ENCODE peak calls at places on chromosome 12, in five cellular contexts. H is IMR-90, C is Peyer's patch, Z is gastrocnemius medialis, K is A549. R is an unnamed sample.

GRCh38 chr12:123006977-123007376 is 26.5 kb downstream of the ARL6IP4 start:
- DNase-seq in K (no peak), C (no peak), Z (no peak), H (peak; percentile 51), R (no peak)

GRCh38 chr12:116982721-116983502 is 72.2 kb downstream of the FBXW8 start:
- DNase-seq in Z (no peak), H (peak; percentile 95), K (no peak), C (no peak), R (no peak)

GRCh38 chr12:82694970-82695369 is 8.3 kb downstream of the TMTC2 start:
- DNase-seq in H (peak; percentile 17), C (no peak), K (no peak), Z (no peak), R (no peak)

GRCh38 chr12:102427542-102427923 is 52.8 kb downstream of the IGF1 start:
- DNase-seq in C (no peak), K (no peak), Z (peak; percentile 89), H (no peak), R (no peak)

GRCh38 chr12:109771746-109772621 is 58.4 kb downstream of the FAM222A start:
- DNase-seq in C (peak; percentile 37), H (no peak), K (no peak), Z (no peak), R (no peak)

GRCh38 chr12:93855265-93855664 is 178.1 kb downstream of the CRADD start:
- DNase-seq in K (no peak), Z (no peak), H (no peak), C (no peak), R (no peak)

GRCh38 chr12:104339663-104340062 is 36.1 kb downstream of the EID3 start:
- DNase-seq in Z (no peak), C (no peak), K (no peak), H (peak; percentile 54), R (no peak)

GRCh38 chr12:108643941-108644742 is 10.4 kb upstream of the SELPLG start:
- DNase-seq in H (no peak), C (no peak), K (peak; percentile 58), Z (peak; percentile 67), R (no peak)

GRCh38 chr12:7832059-7832696 is 40.5 kb downstream of the SLC2A14 start:
- DNase-seq in C (no peak), Z (no peak), H (peak; percentile 71), K (peak; percentile 83), R (no peak)

GRCh38 chr12:105382771-105383632 is 52.5 kb downstream of the C12orf75 start:
- DNase-seq in H (peak; percentile 73), Z (no peak), K (peak; percentile 80), C (no peak), R (no peak)

GRCh38 chr12:104515899-104516298 is 59.2 kb downstream of the CHST11 start:
- DNase-seq in C (no peak), H (no peak), K (no peak), Z (no peak), R (no peak)

GRCh38 chr12:98440165-98440581 is 75.2 kb upstream of the TMPO start:
- DNase-seq in K (no peak), H (peak; percentile 95), C (no peak), Z (peak; percentile 54), R (no peak)

GRCh38 chr12:89537389-89537788 is 11.5 kb upstream of the POC1B start:
- DNase-seq in C (no peak), Z (no peak), K (no peak), H (no peak), R (no peak)

GRCh38 chr12:89538902-89539301 is 13.1 kb upstream of the POC1B start:
- DNase-seq in H (no peak), C (no peak), Z (no peak), K (no peak), R (no peak)

GRCh38 chr12:89542912-89543592 is 17.2 kb upstream of the POC1B start:
- DNase-seq in K (peak; percentile 68), H (peak; percentile 83), Z (peak; percentile 45), C (no peak), R (no peak)

GRCh38 chr12:89540586-89540985 is 14.7 kb upstream of the POC1B start:
- DNase-seq in C (no peak), K (no peak), H (no peak), Z (no peak), R (no peak)

GRCh38 chr12:89539425-89540117 is 13.7 kb upstream of the POC1B start:
- DNase-seq in K (no peak), Z (no peak), H (no peak), C (no peak), R (no peak)
- H3K27ac ChIP-seq in K (no peak overlapping the region), Z (no peak overlapping the region), H (no peak overlapping the region), C (no peak overlapping the region), R (no peak overlapping the region)

DNA sequence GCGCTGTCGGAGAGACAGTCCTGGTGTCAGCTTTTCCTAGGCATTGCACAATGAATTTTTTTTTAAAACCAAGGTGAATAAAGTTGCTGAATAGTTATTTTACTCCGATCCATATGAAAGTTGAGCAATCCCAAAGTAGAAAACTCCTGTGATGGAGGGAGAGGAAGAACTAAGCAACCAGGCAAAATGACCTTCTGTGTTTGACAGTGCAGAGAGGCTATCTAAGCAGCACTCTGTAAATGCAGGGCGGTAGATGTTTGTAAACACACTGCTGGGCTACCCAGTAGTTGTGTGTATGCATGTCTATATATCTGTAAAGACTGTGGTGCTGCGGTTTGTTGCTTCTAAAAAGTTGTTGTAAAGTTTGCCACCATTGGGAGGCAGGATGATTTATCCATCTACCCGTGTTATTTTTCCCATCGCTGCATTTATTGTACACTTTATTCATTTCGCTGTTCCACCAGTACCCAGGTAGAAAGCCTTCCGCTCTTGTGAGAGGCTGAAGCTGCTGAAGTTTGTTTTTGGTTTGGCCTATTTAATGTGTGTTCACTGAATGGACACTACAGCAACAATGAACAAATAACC is 1.3 kb downstream of the ETV6 start:
- DNase-seq in C (no peak), H (peak; percentile 37), K (peak; percentile 7), Z (no peak), R (no peak)
- TF ChIP-seq POLR2A in C (peak; percentile 10), H (no peak), K (no peak), Z (no peak), R (no peak)

GRCh38 chr12:52944683-52945388 is 4.1 kb upstream of the KRT18 start:
- DNase-seq in H (no peak), K (no peak), Z (no peak), C (no peak), R (no peak)

GRCh38 chr12:52945389-52946232 is 3.3 kb upstream of the KRT18 start:
- DNase-seq in Z (no peak), K (no peak), H (peak; percentile 62), C (peak; percentile 67), R (no peak)

GRCh38 chr12:52947738-52948423 is 1.0 kb upstream of the KRT18 start:
- DNase-seq in K (no peak), C (no peak), H (no peak), Z (no peak), R (no peak)

GRCh38 chr12:52946334-52946733 is 2.6 kb upstream of the KRT18 start:
- DNase-seq in K (no peak), Z (no peak), H (no peak), C (no peak), R (no peak)

DNA sequence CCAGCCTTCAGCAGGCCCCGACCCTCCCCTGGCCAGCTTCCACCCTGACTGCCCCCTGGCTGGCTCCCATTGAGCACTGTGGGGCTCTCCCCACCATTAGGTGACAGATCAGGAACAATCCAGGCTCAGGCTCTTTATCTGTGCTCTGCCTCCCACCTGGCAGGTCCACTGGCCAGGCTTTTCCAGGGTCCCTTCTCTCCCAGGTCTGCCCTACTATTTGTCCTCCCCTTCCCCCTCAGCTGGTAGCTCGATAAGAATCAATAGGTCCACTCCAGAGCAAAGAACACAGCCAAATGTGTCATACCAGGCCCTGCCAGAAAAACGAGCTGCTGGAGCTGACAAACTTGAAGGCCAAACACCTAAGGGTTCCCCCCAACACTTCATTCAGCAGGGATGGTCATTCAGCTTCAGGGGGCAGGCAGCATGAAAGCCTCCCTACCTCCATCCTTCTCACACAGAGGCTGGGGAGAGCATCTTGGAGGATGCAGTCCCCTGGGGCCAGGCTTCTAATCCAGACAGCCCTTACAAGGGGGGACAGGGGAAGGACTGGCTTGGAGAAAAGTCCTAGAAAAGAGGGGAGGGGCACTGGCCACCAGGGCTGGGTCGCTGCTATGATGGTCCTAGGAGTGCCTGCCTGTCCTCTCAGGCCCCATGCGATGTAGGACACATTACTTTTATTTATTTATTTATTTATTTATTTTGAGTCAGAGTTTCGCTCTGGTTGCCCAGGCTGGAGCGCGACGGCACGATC is 1.9 kb upstream of the KRT18 start:
- DNase-seq in Z (no peak), C (no peak), H (no peak), K (no peak), R (no peak)
- H3K4me1 ChIP-seq in Z (no peaks in the 10 kb centered on the region), C (peaks cover 37% of the 10 kb centered on the region), H (peaks cover 20% of the 10 kb centered on the region), K (peaks cover 69% of the 10 kb centered on the region), R (peaks cover 63% of the 10 kb centered on the region)

GRCh38 chr12:18754118-18754707 is 16.3 kb downstream of the CAPZA3 start:
- DNase-seq in K (no peak), H (no peak), C (no peak), Z (no peak), R (no peak)
- H3K27ac ChIP-seq in K (no peak overlapping the region), H (no peak overlapping the region), C (no peak overlapping the region), Z (no peak overlapping the region), R (no peak overlapping the region)

GRCh38 chr12:56315626-56316473 is at the start of gene CNPY2:
- DNase-seq in H (peak; percentile 96), C (peak; percentile 95), K (peak; percentile 97), Z (peak; percentile 96), R (peak; percentile 95)
- TF ChIP-seq POLR2A in H (peak; percentile 80), C (peak; percentile 60), K (peak; percentile 88), Z (peak; percentile 84), R (peak; percentile 8)

GRCh38 chr12:51947597-51947996 is 3.9 kb upstream of the ACVR1B start:
- DNase-seq in C (no peak), K (no peak), Z (no peak), H (no peak), R (no peak)
- H3K4me1 ChIP-seq in C (peaks cover 3% of the 10 kb centered on the region), K (peaks cover 4% of the 10 kb centered on the region), Z (peaks cover 15% of the 10 kb centered on the region), H (no peaks in the 10 kb centered on the region), R (peaks cover 19% of the 10 kb centered on the region)

DNA sequence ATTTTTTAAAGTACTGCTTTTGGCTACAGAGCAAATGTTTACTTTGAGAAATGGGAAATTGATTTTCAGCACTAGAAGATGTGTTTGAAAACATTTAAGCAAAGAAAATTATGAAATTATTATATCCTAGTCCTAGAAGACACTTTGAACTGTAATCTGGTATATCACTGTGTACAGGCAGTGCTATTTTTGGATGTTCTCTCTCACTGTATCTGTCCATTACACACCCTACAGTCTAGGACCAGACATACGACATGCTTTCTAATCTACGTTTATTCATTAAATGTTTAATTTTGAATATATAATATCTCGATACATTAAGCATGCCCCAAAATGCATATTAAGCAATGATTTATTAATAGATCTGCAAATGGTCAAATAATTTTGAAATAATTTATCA is 82.5 kb downstream of the ST8SIA1 start:
- DNase-seq in Z (no peak), C (no peak), H (no peak), K (no peak), R (no peak)
- H3K27ac ChIP-seq in Z (no peak overlapping the region), C (no peak overlapping the region), H (no peak overlapping the region), K (no peak overlapping the region), R (no peak overlapping the region)

R was measured in esophagus squamous epithelium.